ENCODE peak calls at places on chromosomes 16 and 17, in ten cellular contexts. One of them, this sample, is unnamed.

GRCh38 chr17:34782271-34782670 is 179.0 kb downstream of the CCT6B start:
- DNase-seq in stimulated activated naive B cell treated with anti-CD40 and anti-IgM and Interleukin-4, amounts not matched to agents 10 μg/mL and 1 μg/mL and 100 μg/mL, for 72 hours: no peak
- DNase-seq in stimulated activated CD4-positive, alpha-beta T cell treated with anti-CD3 and anti-CD28 coated beads, Interleukin-2, amount 100 ng/mL, for 24 hours: no peak
- DNase-seq in EL: no peak
- DNase-seq in NCI-H748 treated with DMSO at 0.1 percent for 48 hours: no peak
- DNase-seq in activated T-helper 1 cell treated with Interleukin-2 at 50 U/mL for 16 hours: no peak
- DNase-seq in uterus: no peak
- DNase-seq in midbrain: no peak
- DNase-seq in HuH-7.5: no peak
- DNase-seq in Daoy: no peak
- DNase-seq in this sample: no peak

GRCh38 chr16:21722771-21723460 is 59.1 kb downstream of the OTOA start:
- DNase-seq in stimulated activated naive B cell treated with anti-CD40 and anti-IgM and Interleukin-4, amounts not matched to agents 10 μg/mL and 1 μg/mL and 100 μg/mL, for 72 hours: no peak
- DNase-seq in stimulated activated CD4-positive, alpha-beta T cell treated with anti-CD3 and anti-CD28 coated beads, Interleukin-2, amount 100 ng/mL, for 24 hours: no peak
- DNase-seq in EL: no peak
- DNase-seq in NCI-H748 treated with DMSO at 0.1 percent for 48 hours: no peak
- DNase-seq in activated T-helper 1 cell treated with Interleukin-2 at 50 U/mL for 16 hours: no peak
- DNase-seq in uterus: no peak
- DNase-seq in midbrain: no peak
- DNase-seq in HuH-7.5: no peak
- DNase-seq in Daoy: no peak
- DNase-seq in this sample: no peak

GRCh38 chr16:47463771-47464624 is 2.9 kb downstream of the PHKB start:
- DNase-seq in stimulated activated naive B cell treated with anti-CD40 and anti-IgM and Interleukin-4, amounts not matched to agents 10 μg/mL and 1 μg/mL and 100 μg/mL, for 72 hours: no peak
- DNase-seq in stimulated activated CD4-positive, alpha-beta T cell treated with anti-CD3 and anti-CD28 coated beads, Interleukin-2, amount 100 ng/mL, for 24 hours: no peak
- DNase-seq in EL: no peak
- DNase-seq in NCI-H748 treated with DMSO at 0.1 percent for 48 hours: no peak
- DNase-seq in activated T-helper 1 cell treated with Interleukin-2 at 50 U/mL for 16 hours: no peak
- DNase-seq in uterus: no peak
- DNase-seq in midbrain: peak
- DNase-seq in HuH-7.5: no peak
- DNase-seq in Daoy: no peak
- DNase-seq in this sample: no peak

GRCh38 chr16:14529010-14529669 is 100.9 kb downstream of the PARN start:
- DNase-seq in stimulated activated naive B cell treated with anti-CD40 and anti-IgM and Interleukin-4, amounts not matched to agents 10 μg/mL and 1 μg/mL and 100 μg/mL, for 72 hours: peak
- DNase-seq in stimulated activated CD4-positive, alpha-beta T cell treated with anti-CD3 and anti-CD28 coated beads, Interleukin-2, amount 100 ng/mL, for 24 hours: peak
- DNase-seq in EL: peak
- DNase-seq in NCI-H748 treated with DMSO at 0.1 percent for 48 hours: peak
- DNase-seq in activated T-helper 1 cell treated with Interleukin-2 at 50 U/mL for 16 hours: no peak
- DNase-seq in uterus: peak
- DNase-seq in midbrain: peak
- DNase-seq in HuH-7.5: peak
- DNase-seq in Daoy: peak
- DNase-seq in this sample: no peak

GRCh38 chr17:58303981-58304734 is 23.4 kb upstream of the MPO start:
- DNase-seq in stimulated activated naive B cell treated with anti-CD40 and anti-IgM and Interleukin-4, amounts not matched to agents 10 μg/mL and 1 μg/mL and 100 μg/mL, for 72 hours: peak
- DNase-seq in stimulated activated CD4-positive, alpha-beta T cell treated with anti-CD3 and anti-CD28 coated beads, Interleukin-2, amount 100 ng/mL, for 24 hours: peak
- DNase-seq in EL: peak
- DNase-seq in NCI-H748 treated with DMSO at 0.1 percent for 48 hours: peak
- DNase-seq in activated T-helper 1 cell treated with Interleukin-2 at 50 U/mL for 16 hours: peak
- DNase-seq in uterus: no peak
- DNase-seq in midbrain: peak
- DNase-seq in HuH-7.5: peak
- DNase-seq in Daoy: peak
- DNase-seq in this sample: peak

GRCh38 chr17:7593296-7593695 is 3.4 kb upstream of the SOX15 start:
- DNase-seq in stimulated activated naive B cell treated with anti-CD40 and anti-IgM and Interleukin-4, amounts not matched to agents 10 μg/mL and 1 μg/mL and 100 μg/mL, for 72 hours: no peak
- DNase-seq in stimulated activated CD4-positive, alpha-beta T cell treated with anti-CD3 and anti-CD28 coated beads, Interleukin-2, amount 100 ng/mL, for 24 hours: no peak
- DNase-seq in EL: no peak
- DNase-seq in NCI-H748 treated with DMSO at 0.1 percent for 48 hours: no peak
- DNase-seq in activated T-helper 1 cell treated with Interleukin-2 at 50 U/mL for 16 hours: no peak
- DNase-seq in uterus: no peak
- DNase-seq in midbrain: no peak
- DNase-seq in HuH-7.5: no peak
- DNase-seq in Daoy: no peak
- DNase-seq in this sample: no peak

GRCh38 chr16:754208-755097 is 6.1 kb upstream of the MSLN start:
- DNase-seq in stimulated activated naive B cell treated with anti-CD40 and anti-IgM and Interleukin-4, amounts not matched to agents 10 μg/mL and 1 μg/mL and 100 μg/mL, for 72 hours: no peak
- DNase-seq in stimulated activated CD4-positive, alpha-beta T cell treated with anti-CD3 and anti-CD28 coated beads, Interleukin-2, amount 100 ng/mL, for 24 hours: no peak
- DNase-seq in EL: no peak
- DNase-seq in NCI-H748 treated with DMSO at 0.1 percent for 48 hours: no peak
- DNase-seq in activated T-helper 1 cell treated with Interleukin-2 at 50 U/mL for 16 hours: no peak
- DNase-seq in uterus: no peak
- DNase-seq in midbrain: no peak
- DNase-seq in HuH-7.5: no peak
- DNase-seq in Daoy: no peak
- DNase-seq in this sample: no peak

GRCh38 chr16:75456971-75457370 is 7.5 kb downstream of the TMEM170A start:
- DNase-seq in stimulated activated naive B cell treated with anti-CD40 and anti-IgM and Interleukin-4, amounts not matched to agents 10 μg/mL and 1 μg/mL and 100 μg/mL, for 72 hours: no peak
- DNase-seq in stimulated activated CD4-positive, alpha-beta T cell treated with anti-CD3 and anti-CD28 coated beads, Interleukin-2, amount 100 ng/mL, for 24 hours: no peak
- DNase-seq in EL: no peak
- DNase-seq in NCI-H748 treated with DMSO at 0.1 percent for 48 hours: no peak
- DNase-seq in activated T-helper 1 cell treated with Interleukin-2 at 50 U/mL for 16 hours: no peak
- DNase-seq in uterus: no peak
- DNase-seq in midbrain: no peak
- DNase-seq in HuH-7.5: no peak
- DNase-seq in Daoy: no peak
- DNase-seq in this sample: no peak

GRCh38 chr16:86850675-86851074 is 272.3 kb downstream of the FOXL1 start:
- DNase-seq in stimulated activated naive B cell treated with anti-CD40 and anti-IgM and Interleukin-4, amounts not matched to agents 10 μg/mL and 1 μg/mL and 100 μg/mL, for 72 hours: no peak
- DNase-seq in stimulated activated CD4-positive, alpha-beta T cell treated with anti-CD3 and anti-CD28 coated beads, Interleukin-2, amount 100 ng/mL, for 24 hours: no peak
- DNase-seq in EL: no peak
- DNase-seq in NCI-H748 treated with DMSO at 0.1 percent for 48 hours: no peak
- DNase-seq in activated T-helper 1 cell treated with Interleukin-2 at 50 U/mL for 16 hours: no peak
- DNase-seq in uterus: no peak
- DNase-seq in midbrain: no peak
- DNase-seq in HuH-7.5: no peak
- DNase-seq in Daoy: no peak
- DNase-seq in this sample: no peak

GRCh38 chr16:85279874-85280545 is 167.7 kb upstream of the CIBAR2 start:
- DNase-seq in stimulated activated naive B cell treated with anti-CD40 and anti-IgM and Interleukin-4, amounts not matched to agents 10 μg/mL and 1 μg/mL and 100 μg/mL, for 72 hours: no peak
- DNase-seq in stimulated activated CD4-positive, alpha-beta T cell treated with anti-CD3 and anti-CD28 coated beads, Interleukin-2, amount 100 ng/mL, for 24 hours: no peak
- DNase-seq in EL: no peak
- DNase-seq in NCI-H748 treated with DMSO at 0.1 percent for 48 hours: no peak
- DNase-seq in activated T-helper 1 cell treated with Interleukin-2 at 50 U/mL for 16 hours: no peak
- DNase-seq in uterus: no peak
- DNase-seq in midbrain: peak
- DNase-seq in HuH-7.5: no peak
- DNase-seq in Daoy: no peak
- DNase-seq in this sample: no peak

GRCh38 chr17:81378941-81379511 is 16.2 kb upstream of the BAHCC1 start:
- DNase-seq in stimulated activated naive B cell treated with anti-CD40 and anti-IgM and Interleukin-4, amounts not matched to agents 10 μg/mL and 1 μg/mL and 100 μg/mL, for 72 hours: no peak
- DNase-seq in stimulated activated CD4-positive, alpha-beta T cell treated with anti-CD3 and anti-CD28 coated beads, Interleukin-2, amount 100 ng/mL, for 24 hours: no peak
- DNase-seq in EL: no peak
- DNase-seq in NCI-H748 treated with DMSO at 0.1 percent for 48 hours: no peak
- DNase-seq in activated T-helper 1 cell treated with Interleukin-2 at 50 U/mL for 16 hours: no peak
- DNase-seq in uterus: no peak
- DNase-seq in midbrain: no peak
- DNase-seq in HuH-7.5: no peak
- DNase-seq in Daoy: no peak
- DNase-seq in this sample: no peak

This sample was measured in T-helper 17 cell.